ENCODE peak calls at places on chromosomes 4 and X, in four cellular contexts. G is type B pancreatic cell; K is brain microvascular endothelial cell; I is CD4-positive, alpha-beta T cell. N is an unnamed sample.

GRCh38 chrX:46770817-46771163 is 11.9 kb upstream of the SLC9A7 start:
- DNase-seq in G (no peak), K (peak; percentile 82), I (no peak), N (no peak)

GRCh38 chr4:13635281-13635799 is 7.8 kb upstream of the BOD1L1 start:
- DNase-seq in G (no peak), K (no peak), I (no peak), N (no peak)

GRCh38 chrX:39418132-39418935 is 617.1 kb downstream of the MID1IP1 start:
- DNase-seq in G (no peak), K (no peak), I (no peak), N (no peak)

GRCh38 chrX:123087326-123087725 is 96.8 kb upstream of the GRIA3 start:
- DNase-seq in G (no peak), K (no peak), I (no peak), N (no peak)

GRCh38 chr4:94455081-94455480 is 3.3 kb downstream of the PDLIM5 start:
- DNase-seq in G (no peak), K (peak; percentile 67), I (no peak), N (no peak)

GRCh38 chrX:132968282-132968681 is 9.9 kb upstream of the HS6ST2 start:
- DNase-seq in G (no peak), K (no peak), I (no peak), N (no peak)

GRCh38 chr4:1334579-1334895 is 12.5 kb upstream of the UVSSA start:
- DNase-seq in G (no peak), K (no peak), I (no peak), N (no peak)

GRCh38 chrX:44462851-44463250 is 79.8 kb downstream of the FUNDC1 start:
- DNase-seq in G (no peak), K (peak; percentile 4), I (no peak), N (no peak)

GRCh38 chrX:13488706-13489105 is 80.7 kb upstream of the EGFL6 start:
- DNase-seq in G (no peak), K (no peak), I (no peak), N (no peak)

GRCh38 chrX:112270991-112271390 is 188.4 kb upstream of the TRPC5 start:
- DNase-seq in G (no peak), K (no peak), I (no peak), N (no peak)

GRCh38 chrX:25548806-25549205 is 533.0 kb upstream of the ARX start:
- DNase-seq in G (no peak), K (peak; percentile 6), I (no peak), N (no peak)

GRCh38 chr4:70741872-70742271 is 20.1 kb downstream of the RUFY3 start:
- DNase-seq in G (no peak), K (peak; percentile 41), I (no peak), N (no peak)

GRCh38 chr4:128354205-128354821 is 66.7 kb upstream of the PGRMC2 start:
- DNase-seq in G (no peak), K (peak; percentile 78), I (no peak), N (no peak)

GRCh38 chr4:128256539-128256938 is 31.1 kb downstream of the PGRMC2 start:
- DNase-seq in G (no peak), K (no peak), I (no peak), N (no peak)

GRCh38 chrX:16771483-16772398 is 14.5 kb upstream of the TXLNG start:
- DNase-seq in G (no peak), K (peak; percentile 86), I (no peak), N (no peak)

GRCh38 chr4:149166365-149166764 is 649.3 kb downstream of the IQCM start:
- DNase-seq in G (no peak), K (no peak), I (no peak), N (no peak)

GRCh38 chr4:57065730-57066482 is 44.3 kb downstream of the IGFBP7 start:
- DNase-seq in G (no peak), K (no peak), I (no peak), N (no peak)

GRCh38 chr4:1041147-1041935 is 29.9 kb downstream of the FGFRL1 start:
- DNase-seq in G (no peak), K (peak; percentile 24), I (no peak), N (no peak)

GRCh38 chr4:6674500-6675149 is 19.1 kb upstream of the S100P start:
- DNase-seq in G (no peak), K (peak; percentile 7), I (peak; percentile 69), N (no peak)
- TF ChIP-seq CTCF in G (peak; percentile 59), K (peak; percentile 57), I (peak; percentile 78), N (peak; percentile 18)

DNA sequence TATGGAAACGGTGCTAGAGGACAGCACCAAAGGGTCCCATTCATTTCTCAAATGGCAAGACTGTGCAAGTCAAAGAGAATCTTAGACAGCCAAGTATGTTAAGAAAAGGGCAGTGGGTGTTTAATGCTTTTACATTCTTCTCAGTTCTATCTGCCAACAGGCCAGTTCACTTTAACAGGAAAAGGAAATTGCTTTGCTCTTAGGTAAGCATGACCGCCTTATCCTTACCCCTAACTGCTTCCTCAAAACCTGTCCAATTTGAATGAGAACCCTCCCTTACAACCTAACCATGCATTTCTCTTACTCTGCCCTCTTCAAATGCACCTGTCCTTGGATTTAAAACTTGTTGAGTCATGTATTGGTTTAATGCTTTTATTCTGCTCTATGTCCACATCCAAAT is 44.5 kb upstream of the BLTP1 start:
- DNase-seq in G (no peak), K (no peak), I (no peak), N (no peak)
- TF ChIP-seq CTCF in G (no peak), K (no peak), I (no peak), N (no peak)

GRCh38 chr4:181939199-181939945 is 303.8 kb upstream of the TENM3 start:
- DNase-seq in G (no peak), K (no peak), I (no peak), N (no peak)
- TF ChIP-seq CTCF in G (no peak), K (peak; percentile 62), I (no peak), N (no peak)

DNA sequence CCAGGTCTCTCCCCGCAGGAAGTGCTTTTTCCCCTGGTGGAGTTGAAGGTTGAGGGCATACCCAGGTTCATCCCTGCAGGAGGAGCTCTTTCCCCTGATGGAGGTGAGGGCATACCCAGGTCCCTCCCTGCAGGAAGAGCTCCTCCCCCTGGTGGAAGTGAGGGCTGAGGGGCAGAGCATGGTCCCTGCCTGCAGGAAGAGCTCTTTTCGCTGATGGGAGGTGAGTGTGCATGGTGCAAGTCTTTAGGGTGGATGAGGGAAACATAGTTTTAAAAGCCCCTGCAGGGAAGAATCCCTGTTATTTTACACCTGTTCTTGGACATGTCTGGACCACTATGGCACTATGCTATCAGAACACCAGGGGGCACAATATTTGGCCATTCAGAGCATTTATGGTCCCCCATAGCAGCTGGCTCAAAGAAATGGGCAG is 43.7 kb upstream of the PUDP start:
- DNase-seq in G (no peak), K (no peak), I (no peak), N (no peak)
- TF ChIP-seq CTCF in G (peak; percentile 56), K (peak; percentile 28), I (no peak), N (no peak)

DNA sequence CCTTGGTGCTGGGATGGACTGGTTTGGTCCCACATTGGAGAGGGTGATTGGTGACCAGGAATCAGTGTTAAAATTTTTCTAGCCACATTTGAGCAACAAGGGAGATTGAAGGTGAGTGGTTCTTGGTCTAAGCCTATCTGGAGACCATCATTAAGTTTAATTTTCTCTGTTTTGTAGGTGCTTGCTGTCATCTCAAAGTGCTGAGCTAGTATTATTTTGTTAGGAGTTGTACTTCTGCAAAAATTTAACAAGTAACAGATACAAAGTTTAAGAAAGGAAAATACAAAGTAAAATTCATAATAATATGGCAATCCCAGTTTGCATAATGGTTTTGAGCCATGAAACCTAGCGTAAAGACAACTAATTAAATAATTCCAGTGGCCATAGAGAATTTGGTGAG is 66.5 kb downstream of the RAP1GDS1 start:
- DNase-seq in G (no peak), K (no peak), I (no peak), N (no peak)
- TF ChIP-seq CTCF in G (no peak), K (no peak), I (no peak), N (no peak)

GRCh38 chr4:7704625-7705024 is 235.0 kb downstream of the AFAP1 start:
- DNase-seq in G (no peak), K (no peak), I (no peak), N (no peak)

GRCh38 chr4:7704091-7704490 is 235.6 kb downstream of the AFAP1 start:
- DNase-seq in G (no peak), K (no peak), I (no peak), N (no peak)

GRCh38 chr4:7703669-7704068 is 236.0 kb downstream of the AFAP1 start:
- DNase-seq in G (no peak), K (no peak), I (no peak), N (no peak)

GRCh38 chr4:7705602-7706001 is 234.1 kb downstream of the AFAP1 start:
- DNase-seq in G (no peak), K (no peak), I (no peak), N (no peak)

DNA sequence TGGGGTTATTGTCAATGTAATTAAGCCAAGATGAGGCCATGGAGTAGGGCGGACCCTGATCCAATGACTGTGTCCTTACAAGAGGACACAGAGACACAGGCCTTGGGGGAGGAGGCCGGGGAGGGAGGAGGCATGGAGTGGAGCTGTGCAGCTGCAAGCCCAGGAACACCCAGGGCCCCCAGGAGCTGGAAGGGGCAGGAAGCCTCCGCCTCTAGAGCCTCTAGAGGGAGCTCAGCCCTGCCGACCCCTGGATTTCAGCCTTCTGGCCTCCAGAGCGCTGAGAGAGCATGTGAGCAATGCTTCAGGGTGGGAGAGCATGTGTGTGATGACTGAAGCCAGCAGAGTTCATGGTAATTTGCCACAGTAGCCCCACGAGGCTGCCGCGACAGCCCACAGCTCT is 234.6 kb downstream of the AFAP1 start:
- DNase-seq in G (no peak), K (no peak), I (no peak), N (no peak)
- TF ChIP-seq CTCF in G (no peak), K (peak; percentile 33), I (no peak), N (no peak)

DNA sequence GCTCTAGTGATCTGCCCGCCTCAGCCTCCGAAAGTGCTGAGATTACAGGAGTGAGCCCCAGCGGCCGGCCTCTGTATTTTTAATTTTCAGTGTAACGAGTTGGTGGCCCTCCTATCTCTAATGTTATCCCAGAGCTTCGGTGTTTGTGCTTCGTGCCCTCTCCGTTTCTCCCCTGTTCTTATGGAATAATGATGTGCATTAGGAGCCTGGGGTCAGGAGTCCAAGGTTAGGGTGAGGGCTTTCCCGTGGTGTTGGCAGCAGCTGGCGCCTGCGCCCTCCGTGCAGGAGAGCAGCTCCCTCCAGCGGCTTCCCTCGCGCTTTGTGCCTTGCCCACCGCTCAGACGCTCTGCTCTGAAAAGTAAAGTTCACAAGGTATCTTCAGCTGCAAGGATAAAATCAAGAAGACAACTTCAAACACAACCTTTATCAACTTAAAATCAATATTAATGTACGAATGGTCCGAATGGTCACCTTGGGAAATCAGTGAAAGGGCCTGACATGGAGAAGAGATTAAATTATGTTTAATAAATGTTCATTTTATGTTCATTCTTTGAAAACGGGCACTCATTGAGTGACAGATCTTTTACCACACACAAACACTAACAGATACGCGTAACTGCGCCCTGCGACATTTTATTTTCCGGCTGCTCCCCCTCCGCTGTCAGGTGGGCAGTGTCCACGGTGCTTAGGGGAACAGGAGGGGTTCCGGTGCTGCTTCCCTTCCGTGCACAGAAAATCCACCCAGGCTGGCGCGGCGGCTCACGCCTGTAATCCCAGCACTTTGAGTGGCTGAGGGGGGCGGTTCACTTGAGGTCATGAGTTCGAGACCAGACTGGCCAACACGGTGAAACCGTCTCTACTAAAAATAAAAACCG is 62.4 kb downstream of the TRAPPC11 start:
- DNase-seq in G (no peak), K (peak; percentile 18), I (peak; percentile 33), N (no peak)
- TF ChIP-seq CTCF in G (peak; percentile 51), K (peak; percentile 77), I (peak; percentile 35), N (no peak)

N was measured in D721Med.